ENCODE peak calls at places on chromosomes 5 and 9, in ten cellular contexts. One of them, this sample, is unnamed.

GRCh38 chr5:178839319-178839704 is 20.4 kb upstream of the ZNF354B start:
- DNase-seq in fibroblast of lung: no peak
- DNase-seq in neuronal stem cell: no peak
- DNase-seq in GM23248: peak; percentile 35
- DNase-seq in colonic mucosa: peak; percentile 62
- DNase-seq in neural progenitor cell: peak; percentile 82
- DNase-seq in PC-3: peak; percentile 82
- DNase-seq in HepG2: peak; percentile 38
- DNase-seq in adipocyte: peak; percentile 20
- DNase-seq in mammary epithelial cell: peak; percentile 46
- DNase-seq in this sample: peak; percentile 85

GRCh38 chr5:177443144-177443983 is 3.2 kb upstream of the PRR7 start:
- DNase-seq in fibroblast of lung: no peak
- DNase-seq in neuronal stem cell: no peak
- DNase-seq in GM23248: no peak
- DNase-seq in colonic mucosa: no peak
- DNase-seq in neural progenitor cell: no peak
- DNase-seq in PC-3: no peak
- DNase-seq in HepG2: no peak
- DNase-seq in adipocyte: no peak
- DNase-seq in mammary epithelial cell: no peak
- DNase-seq in this sample: peak; percentile 48

GRCh38 chr5:91362935-91363334 is 20.2 kb downstream of the ARRDC3 start:
- DNase-seq in fibroblast of lung: no peak
- DNase-seq in neuronal stem cell: no peak
- DNase-seq in GM23248: no peak
- DNase-seq in colonic mucosa: no peak
- DNase-seq in neural progenitor cell: peak; percentile 31
- DNase-seq in PC-3: no peak
- DNase-seq in HepG2: no peak
- DNase-seq in adipocyte: no peak
- DNase-seq in mammary epithelial cell: no peak
- DNase-seq in this sample: no peak

GRCh38 chr5:59768204-59769040 is 125.1 kb downstream of the PDE4D start:
- DNase-seq in fibroblast of lung: peak; percentile 88
- DNase-seq in neuronal stem cell: peak; percentile 70
- DNase-seq in GM23248: peak; percentile 70
- DNase-seq in colonic mucosa: peak; percentile 78
- DNase-seq in neural progenitor cell: peak; percentile 93
- DNase-seq in PC-3: peak; percentile 65
- DNase-seq in HepG2: peak; percentile 77
- DNase-seq in adipocyte: peak; percentile 56
- DNase-seq in mammary epithelial cell: peak; percentile 81
- DNase-seq in this sample: peak; percentile 79

GRCh38 chr5:66828551-66829421 is 232.6 kb downstream of the MAST4 start:
- DNase-seq in fibroblast of lung: peak; percentile 87
- DNase-seq in neuronal stem cell: peak; percentile 56
- DNase-seq in GM23248: peak; percentile 91
- DNase-seq in colonic mucosa: peak; percentile 41
- DNase-seq in neural progenitor cell: peak; percentile 85
- DNase-seq in PC-3: peak; percentile 47
- DNase-seq in HepG2: peak; percentile 7
- DNase-seq in adipocyte: peak; percentile 78
- DNase-seq in mammary epithelial cell: peak; percentile 89
- DNase-seq in this sample: peak; percentile 75

GRCh38 chr9:134358026-134358967 is 32.0 kb downstream of the RXRA start:
- DNase-seq in fibroblast of lung: peak; percentile 48
- DNase-seq in neuronal stem cell: no peak
- DNase-seq in GM23248: peak; percentile 36
- DNase-seq in colonic mucosa: no peak
- DNase-seq in neural progenitor cell: no peak
- DNase-seq in PC-3: no peak
- DNase-seq in HepG2: no peak
- DNase-seq in adipocyte: peak; percentile 36
- DNase-seq in mammary epithelial cell: peak; percentile 66
- DNase-seq in this sample: no peak

GRCh38 chr5:141412853-141413539 is at the start of gene PCDHGA10:
- DNase-seq in fibroblast of lung: peak; percentile 65
- DNase-seq in neuronal stem cell: peak; percentile 18
- DNase-seq in GM23248: peak; percentile 94
- DNase-seq in colonic mucosa: peak; percentile 67
- DNase-seq in neural progenitor cell: peak; percentile 57
- DNase-seq in PC-3: no peak
- DNase-seq in HepG2: peak; percentile 15
- DNase-seq in adipocyte: peak; percentile 97
- DNase-seq in mammary epithelial cell: peak; percentile 34
- DNase-seq in this sample: no peak

GRCh38 chr5:73748510-73749410 is 122.8 kb downstream of the ARHGEF28 start:
- DNase-seq in fibroblast of lung: peak; percentile 65
- DNase-seq in neuronal stem cell: no peak
- DNase-seq in GM23248: no peak
- DNase-seq in colonic mucosa: no peak
- DNase-seq in neural progenitor cell: no peak
- DNase-seq in PC-3: no peak
- DNase-seq in HepG2: no peak
- DNase-seq in adipocyte: peak; percentile 42
- DNase-seq in mammary epithelial cell: no peak
- DNase-seq in this sample: peak; percentile 77

DNA sequence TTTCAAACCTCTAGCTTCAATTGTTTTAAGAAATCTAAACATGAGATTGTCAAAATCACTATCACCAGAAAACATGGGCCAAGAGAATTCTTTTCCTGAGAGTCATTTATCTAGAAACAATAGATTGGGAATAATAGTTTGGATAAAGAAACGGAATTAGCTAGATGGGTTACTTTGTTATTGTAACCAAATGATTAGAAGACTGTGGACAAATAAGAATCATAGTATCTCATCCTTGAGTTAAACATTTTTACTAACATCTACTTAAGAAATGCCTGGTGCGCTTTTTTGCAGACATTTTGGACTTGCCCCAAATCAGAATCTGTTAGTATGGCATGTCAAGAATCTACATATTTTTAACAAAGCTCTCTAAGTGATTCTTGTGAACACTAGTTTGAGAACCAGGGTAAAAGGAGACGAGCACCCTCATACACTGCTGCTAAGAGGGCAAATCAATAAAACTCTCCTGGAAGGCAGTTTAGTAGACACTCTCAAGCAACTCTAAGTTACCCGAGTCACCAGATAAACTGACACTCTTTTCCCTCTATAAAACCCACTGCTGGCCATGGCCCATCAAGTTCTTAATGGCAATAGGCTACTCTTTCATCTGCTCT is 39.1 kb downstream of the TPD52L3 start:
- DNase-seq in fibroblast of lung: peak; percentile 27
- DNase-seq in neuronal stem cell: no peak
- DNase-seq in GM23248: peak; percentile 14
- DNase-seq in colonic mucosa: no peak
- DNase-seq in neural progenitor cell: no peak
- DNase-seq in PC-3: no peak
- DNase-seq in HepG2: no peak
- DNase-seq in adipocyte: peak; percentile 10
- DNase-seq in mammary epithelial cell: no peak
- DNase-seq in this sample: no peak
- H3K9ac ChIP-seq in fibroblast of lung: no peak overlapping the region
- H3K9ac ChIP-seq in neuronal stem cell: no peak overlapping the region
- H3K9ac ChIP-seq in GM23248: no peak overlapping the region
- H3K9ac ChIP-seq in colonic mucosa: no peak overlapping the region
- H3K9ac ChIP-seq in neural progenitor cell: no peak overlapping the region
- H3K9ac ChIP-seq in PC-3: no peak overlapping the region
- H3K9ac ChIP-seq in HepG2: no peak overlapping the region
- H3K9ac ChIP-seq in adipocyte: no peak overlapping the region
- H3K9ac ChIP-seq in mammary epithelial cell: no peak overlapping the region
- H3K9ac ChIP-seq in this sample: no peak overlapping the region

GRCh38 chr5:138542956-138543729 is at the start of gene ETF1:
- DNase-seq in fibroblast of lung: peak; percentile 100
- DNase-seq in neuronal stem cell: peak; percentile 99
- DNase-seq in GM23248: peak; percentile 100
- DNase-seq in colonic mucosa: peak; percentile 100
- DNase-seq in neural progenitor cell: peak; percentile 100
- DNase-seq in PC-3: peak; percentile 98
- DNase-seq in HepG2: peak; percentile 98
- DNase-seq in adipocyte: peak; percentile 100
- DNase-seq in mammary epithelial cell: peak; percentile 100
- DNase-seq in this sample: peak; percentile 100

GRCh38 chr5:138539791-138540190 is 3.2 kb downstream of the ETF1 start:
- DNase-seq in fibroblast of lung: no peak
- DNase-seq in neuronal stem cell: no peak
- DNase-seq in GM23248: no peak
- DNase-seq in colonic mucosa: no peak
- DNase-seq in neural progenitor cell: no peak
- DNase-seq in PC-3: no peak
- DNase-seq in HepG2: no peak
- DNase-seq in adipocyte: no peak
- DNase-seq in mammary epithelial cell: no peak
- DNase-seq in this sample: no peak

GRCh38 chr5:138542120-138542955 is 698 bp downstream of the ETF1 start:
- DNase-seq in fibroblast of lung: peak; percentile 10
- DNase-seq in neuronal stem cell: no peak
- DNase-seq in GM23248: peak; percentile 44
- DNase-seq in colonic mucosa: peak; percentile 31
- DNase-seq in neural progenitor cell: peak; percentile 4
- DNase-seq in PC-3: no peak
- DNase-seq in HepG2: no peak
- DNase-seq in adipocyte: peak; percentile 46
- DNase-seq in mammary epithelial cell: no peak
- DNase-seq in this sample: no peak

GRCh38 chr5:138543730-138544104 is 681 bp upstream of the ETF1 start:
- DNase-seq in fibroblast of lung: no peak
- DNase-seq in neuronal stem cell: no peak
- DNase-seq in GM23248: no peak
- DNase-seq in colonic mucosa: no peak
- DNase-seq in neural progenitor cell: no peak
- DNase-seq in PC-3: no peak
- DNase-seq in HepG2: no peak
- DNase-seq in adipocyte: peak; percentile 88
- DNase-seq in mammary epithelial cell: no peak
- DNase-seq in this sample: no peak

DNA sequence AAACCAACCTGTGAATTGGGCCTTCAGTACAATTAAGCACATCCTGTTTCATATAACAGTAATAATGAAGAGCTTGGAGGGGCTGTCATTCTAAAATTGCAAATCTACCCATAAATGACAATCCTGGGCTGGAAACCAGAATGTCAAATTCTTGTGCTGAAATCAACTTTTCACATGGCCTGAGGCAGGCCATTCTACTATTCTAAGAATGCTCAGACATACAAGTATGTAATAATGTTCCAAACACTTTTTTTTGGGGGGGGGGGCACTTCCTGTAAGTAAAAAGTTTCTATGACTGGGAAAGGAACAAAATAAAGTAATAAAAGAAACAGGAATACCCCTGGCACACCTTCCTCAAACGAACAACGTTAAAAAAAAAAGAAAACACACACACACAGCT is 1.5 kb downstream of the ETF1 start:
- DNase-seq in fibroblast of lung: peak; percentile 35
- DNase-seq in neuronal stem cell: no peak
- DNase-seq in GM23248: peak; percentile 42
- DNase-seq in colonic mucosa: no peak
- DNase-seq in neural progenitor cell: no peak
- DNase-seq in PC-3: no peak
- DNase-seq in HepG2: no peak
- DNase-seq in adipocyte: peak; percentile 73
- DNase-seq in mammary epithelial cell: no peak
- DNase-seq in this sample: no peak
- H3K4me3 ChIP-seq in fibroblast of lung: peak overlapping the region; percentile 90
- H3K4me3 ChIP-seq in neuronal stem cell: no peak overlapping the region
- H3K4me3 ChIP-seq in GM23248: peak overlapping the region; percentile 97
- H3K4me3 ChIP-seq in colonic mucosa: peak overlapping the region; percentile 90
- H3K4me3 ChIP-seq in neural progenitor cell: peak overlapping the region; percentile 88
- H3K4me3 ChIP-seq in PC-3: peak overlapping the region; percentile 93
- H3K4me3 ChIP-seq in HepG2: peak overlapping the region; percentile 91
- H3K4me3 ChIP-seq in adipocyte: peak overlapping the region; percentile 99
- H3K4me3 ChIP-seq in mammary epithelial cell: peak overlapping the region; percentile 81
- H3K4me3 ChIP-seq in this sample: peak overlapping the region; percentile 64

DNA sequence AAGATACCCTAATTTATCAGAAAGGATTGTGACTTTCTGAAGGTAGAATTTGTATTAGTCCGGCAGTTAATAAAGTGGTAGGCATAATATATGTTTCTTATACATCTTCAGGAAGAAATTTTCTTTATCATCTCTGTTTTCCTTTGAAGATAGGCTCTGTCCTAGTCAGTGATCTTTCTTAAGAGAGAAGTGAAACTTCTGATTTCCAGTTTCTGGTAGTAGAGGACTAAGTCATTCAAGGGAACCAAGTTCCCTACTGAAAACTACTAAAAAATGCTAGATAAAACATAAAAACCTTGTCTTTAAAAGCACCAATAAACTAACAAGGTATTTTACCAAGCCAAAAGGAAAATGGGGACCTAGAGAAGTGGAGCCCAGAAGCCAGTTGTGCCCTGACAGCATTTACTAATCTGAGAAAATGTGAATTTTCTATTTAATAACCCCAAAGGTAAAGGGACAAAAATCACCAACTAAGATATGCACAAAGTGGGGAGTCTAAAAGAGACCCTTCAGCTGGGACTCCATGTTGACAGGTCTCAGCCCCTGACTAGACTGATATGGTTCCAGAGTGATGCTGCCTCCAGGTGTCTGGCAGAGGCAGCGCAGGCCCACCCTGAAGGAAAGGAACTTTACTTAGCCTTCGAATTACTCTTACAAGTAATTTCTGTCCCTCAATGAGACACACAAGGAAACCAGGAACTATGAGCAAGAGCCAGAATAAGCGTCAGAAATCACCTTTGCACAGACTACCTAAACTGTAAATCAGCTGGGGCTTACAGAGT is 72.7 kb downstream of the FAM78A start:
- DNase-seq in fibroblast of lung: no peak
- DNase-seq in neuronal stem cell: no peak
- DNase-seq in GM23248: no peak
- DNase-seq in colonic mucosa: no peak
- DNase-seq in neural progenitor cell: peak; percentile 45
- DNase-seq in PC-3: no peak
- DNase-seq in HepG2: peak; percentile 3
- DNase-seq in adipocyte: no peak
- DNase-seq in mammary epithelial cell: no peak
- DNase-seq in this sample: no peak
- H3K36me3 ChIP-seq in fibroblast of lung: peaks cover 5% of the 10 kb centered on the region
- H3K36me3 ChIP-seq in neuronal stem cell: peaks cover 90% of the 10 kb centered on the region
- H3K36me3 ChIP-seq in GM23248: peaks cover 27% of the 10 kb centered on the region
- H3K36me3 ChIP-seq in colonic mucosa: peaks cover 6% of the 10 kb centered on the region
- H3K36me3 ChIP-seq in neural progenitor cell: peaks cover 4% of the 10 kb centered on the region
- H3K36me3 ChIP-seq in PC-3: peaks cover 32% of the 10 kb centered on the region
- H3K36me3 ChIP-seq in HepG2: peaks cover 14% of the 10 kb centered on the region
- H3K36me3 ChIP-seq in adipocyte: peaks cover 79% of the 10 kb centered on the region
- H3K36me3 ChIP-seq in mammary epithelial cell: peaks cover 23% of the 10 kb centered on the region
- H3K36me3 ChIP-seq in this sample: peaks cover 41% of the 10 kb centered on the region

DNA sequence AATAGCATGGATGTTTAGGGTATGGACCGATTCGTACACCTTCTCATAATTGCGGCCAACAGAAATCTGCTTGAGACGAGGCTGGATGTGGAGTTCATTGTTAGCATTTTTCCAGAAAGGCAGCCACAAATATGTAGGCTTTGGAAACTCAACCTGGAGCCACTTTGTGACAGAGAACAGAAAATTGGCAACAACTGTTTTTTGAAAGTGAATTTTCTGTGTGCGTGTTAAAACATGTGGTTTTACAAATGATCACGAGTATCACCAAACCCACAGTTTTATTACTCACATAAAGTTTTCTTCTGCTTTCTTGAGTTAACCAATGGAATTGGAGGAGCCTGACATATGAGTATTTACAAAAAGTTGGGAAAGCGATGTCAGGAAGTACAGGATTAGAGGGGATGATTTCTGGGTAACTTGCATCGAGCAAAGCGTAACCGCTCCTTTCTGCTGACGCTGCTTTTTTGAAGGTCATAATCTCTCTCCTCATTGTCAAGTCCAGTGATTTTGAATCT is 138.5 kb upstream of the TAF11L2 start:
- DNase-seq in fibroblast of lung: peak; percentile 95
- DNase-seq in neuronal stem cell: no peak
- DNase-seq in GM23248: peak; percentile 88
- DNase-seq in colonic mucosa: no peak
- DNase-seq in neural progenitor cell: no peak
- DNase-seq in PC-3: no peak
- DNase-seq in HepG2: no peak
- DNase-seq in adipocyte: peak; percentile 92
- DNase-seq in mammary epithelial cell: peak; percentile 80
- DNase-seq in this sample: no peak
- H3K9ac ChIP-seq in fibroblast of lung: no peak overlapping the region
- H3K9ac ChIP-seq in neuronal stem cell: no peak overlapping the region
- H3K9ac ChIP-seq in GM23248: peak overlapping the region; percentile 67
- H3K9ac ChIP-seq in colonic mucosa: no peak overlapping the region
- H3K9ac ChIP-seq in neural progenitor cell: no peak overlapping the region
- H3K9ac ChIP-seq in PC-3: no peak overlapping the region
- H3K9ac ChIP-seq in HepG2: no peak overlapping the region
- H3K9ac ChIP-seq in adipocyte: peak overlapping the region; percentile 79
- H3K9ac ChIP-seq in mammary epithelial cell: no peak overlapping the region
- H3K9ac ChIP-seq in this sample: no peak overlapping the region